ENCODE peak calls at places on chromosomes 12 and 14, in ten cellular contexts. G, C, A, O, P, Y, W, Z, H and T are unnamed samples.
A peak's percentile ranks its signal among the peaks of the same experiment; 100 is the strongest.

GRCh38 chr12:89439946-89440345 is 84.7 kb downstream of the GALNT4 start:
- DNase-seq in G (no peak), C (no peak), A (no peak), O (no peak), P (peak; percentile 34), Y (no peak), W (peak; percentile 78), Z (no peak), H (peak; percentile 60), T (no peak)

GRCh38 chr14:70919774-70920173 is 12.5 kb downstream of the PCNX1 start:
- DNase-seq in G (peak; percentile 44), C (no peak), A (no peak), O (peak; percentile 35), P (peak; percentile 68), Y (no peak), W (peak; percentile 70), Z (no peak), H (no peak), T (no peak)

GRCh38 chr12:110809149-110809548 is 37.6 kb upstream of the CCDC63 start:
- DNase-seq in G (no peak), C (no peak), A (no peak), O (no peak), P (no peak), Y (no peak), W (peak; percentile 7), Z (no peak), H (no peak), T (no peak)

GRCh38 chr12:95653761-95654546 is 102.7 kb upstream of the USP44 start:
- DNase-seq in G (no peak), C (no peak), A (no peak), O (no peak), P (peak; percentile 70), Y (no peak), W (peak; percentile 88), Z (no peak), H (peak; percentile 88), T (no peak)

GRCh38 chr12:29301114-29301513 is 79.9 kb downstream of the ERGIC2 start:
- DNase-seq in G (no peak), C (no peak), A (no peak), O (no peak), P (no peak), Y (no peak), W (no peak), Z (no peak), H (no peak), T (no peak)

GRCh38 chr12:54689984-54690383 is 41.8 kb upstream of the DCD start:
- DNase-seq in G (no peak), C (no peak), A (no peak), O (no peak), P (no peak), Y (no peak), W (peak; percentile 1), Z (no peak), H (no peak), T (no peak)

GRCh38 chr14:65709576-65709975 is 297.0 kb downstream of the FUT8 start:
- DNase-seq in G (no peak), C (no peak), A (no peak), O (no peak), P (peak; percentile 61), Y (no peak), W (peak; percentile 9), Z (no peak), H (peak; percentile 43), T (no peak)

GRCh38 chr12:120586216-120586615 is 5.0 kb upstream of the POP5 start:
- DNase-seq in G (no peak), C (no peak), A (no peak), O (no peak), P (no peak), Y (no peak), W (no peak), Z (no peak), H (no peak), T (no peak)

GRCh38 chr12:94320109-94320508 is 139.6 kb downstream of the CEP83 start:
- DNase-seq in G (no peak), C (no peak), A (no peak), O (no peak), P (no peak), Y (no peak), W (no peak), Z (no peak), H (no peak), T (no peak)

GRCh38 chr12:107443320-107444090 is 242.1 kb upstream of the PWP1 start:
- DNase-seq in G (no peak), C (no peak), A (no peak), O (no peak), P (no peak), Y (no peak), W (no peak), Z (no peak), H (no peak), T (no peak)

GRCh38 chr14:68625366-68626090 is 167.3 kb downstream of the ZFP36L1 start:
- DNase-seq in G (no peak), C (no peak), A (no peak), O (no peak), P (no peak), Y (no peak), W (no peak), Z (no peak), H (no peak), T (no peak)

GRCh38 chr14:94571950-94572349 is 9.3 kb upstream of the SERPINA5 start:
- DNase-seq in G (no peak), C (no peak), A (no peak), O (no peak), P (peak; percentile 62), Y (no peak), W (peak; percentile 66), Z (no peak), H (peak; percentile 24), T (no peak)

GRCh38 chr14:90610641-90611040 is 205.6 kb downstream of the TTC7B start:
- DNase-seq in G (no peak), C (no peak), A (no peak), O (no peak), P (no peak), Y (no peak), W (no peak), Z (no peak), H (no peak), T (no peak)

GRCh38 chr12:66244446-66244845 is 55.4 kb downstream of the IRAK3 start:
- DNase-seq in G (no peak), C (no peak), A (no peak), O (no peak), P (peak; percentile 16), Y (no peak), W (no peak), Z (no peak), H (peak; percentile 48), T (no peak)

GRCh38 chr14:89060191-89060590 is 235.7 kb downstream of the TTC8 start:
- DNase-seq in G (no peak), C (no peak), A (no peak), O (no peak), P (peak; percentile 45), Y (no peak), W (peak; percentile 6), Z (no peak), H (peak; percentile 41), T (no peak)

GRCh38 chr12:11598900-11599299 is 50.6 kb upstream of the ETV6 start:
- DNase-seq in G (no peak), C (no peak), A (no peak), O (no peak), P (no peak), Y (no peak), W (no peak), Z (no peak), H (no peak), T (no peak)

GRCh38 chr14:80455031-80455430 is 243.7 kb upstream of the DIO2 start:
- DNase-seq in G (no peak), C (no peak), A (no peak), O (no peak), P (no peak), Y (no peak), W (no peak), Z (no peak), H (no peak), T (no peak)

GRCh38 chr14:32010561-32011188 is 66.4 kb upstream of the ARHGAP5 start:
- DNase-seq in G (no peak), C (no peak), A (peak; percentile 7), O (no peak), P (peak; percentile 5), Y (no peak), W (peak; percentile 96), Z (no peak), H (peak; percentile 38), T (no peak)